ENCODE peak calls at places on chromosomes 3 and 15, in nine cellular contexts. P is memory B cell; Z is naive B cell; I is naive thymus-derived CD8-positive, alpha-beta T cell; R is stimulated activated effector memory CD8-positive, alpha-beta T cell treated with anti-CD3 and anti-CD28 coated beads, Interleukin-12 subunit alpha, Interleukin-12 subunit beta, amount 100 ng/mL, for 72 hours; B is HCT116; U is activated CD8-positive, alpha-beta memory T cell treated with anti-CD3 and anti-CD28 coated beads, Interleukin-2, amount 10 ng/mL, durations not matched to agents 7 days and 5 days; O is HepG2; E is RWPE2. K is an unnamed sample.

GRCh38 chr3:190375671-190376070 is 12.3 kb upstream of the CLDN16 start:
- ATAC-seq in P (no peak), Z (no peak), I (no peak), R (no peak), B (no peak), U (no peak), O (no peak), E (no peak), K (no peak)

GRCh38 chr15:45319472-45320214 is 58.7 kb downstream of the GATM start:
- ATAC-seq in P (no peak), Z (no peak), I (no peak), R (no peak), B (no peak), U (no peak), O (no peak), E (no peak), K (no peak)

GRCh38 chr15:98616397-98616796 is 31.9 kb upstream of the IGF1R start:
- ATAC-seq in P (no peak), Z (no peak), I (no peak), R (no peak), B (no peak), U (no peak), O (peak; percentile 66), E (no peak), K (no peak)

GRCh38 chr3:175336406-175337133 is 477.4 kb downstream of the NAALADL2 start:
- ATAC-seq in P (no peak), Z (no peak), I (no peak), R (no peak), B (no peak), U (no peak), O (no peak), E (no peak), K (no peak)

GRCh38 chr15:60648928-60649679 is 170.2 kb upstream of the ICE2 start:
- ATAC-seq in P (no peak), Z (no peak), I (no peak), R (peak; percentile 9), B (no peak), U (no peak), O (no peak), E (no peak), K (no peak)

GRCh38 chr15:77023576-77024272 is 28.8 kb downstream of the PSTPIP1 start:
- ATAC-seq in P (peak; percentile 15), Z (no peak), I (no peak), R (peak; percentile 15), B (peak; percentile 48), U (peak; percentile 24), O (no peak), E (no peak), K (no peak)

GRCh38 chr3:32303051-32303786 is 64.7 kb downstream of the CMTM8 start:
- ATAC-seq in P (no peak), Z (no peak), I (peak; percentile 78), R (no peak), B (no peak), U (peak; percentile 49), O (no peak), E (no peak), K (no peak)

GRCh38 chr3:32842531-32842931 is 24.7 kb downstream of the TRIM71 start:
- ATAC-seq in P (no peak), Z (no peak), I (no peak), R (no peak), B (no peak), U (no peak), O (no peak), E (peak; percentile 12), K (no peak)

GRCh38 chr3:27049792-27050191 is 319.4 kb downstream of the NEK10 start:
- ATAC-seq in P (no peak), Z (no peak), I (no peak), R (no peak), B (no peak), U (no peak), O (no peak), E (no peak), K (no peak)

GRCh38 chr3:12577379-12577778 is 20.5 kb downstream of the MKRN2 start:
- ATAC-seq in P (no peak), Z (no peak), I (no peak), R (no peak), B (no peak), U (no peak), O (no peak), E (no peak), K (no peak)

GRCh38 chr3:51371943-51372557 is 13.0 kb upstream of the MANF start:
- ATAC-seq in P (peak; percentile 47), Z (peak; percentile 30), I (peak; percentile 44), R (peak; percentile 53), B (peak; percentile 87), U (peak; percentile 66), O (peak; percentile 77), E (peak; percentile 66), K (peak; percentile 92)

GRCh38 chr15:66919421-66919820 is 146.0 kb upstream of the SMAD3 start:
- ATAC-seq in P (no peak), Z (no peak), I (no peak), R (no peak), B (no peak), U (no peak), O (no peak), E (peak; percentile 48), K (no peak)

GRCh38 chr3:156413293-156413912 is 141.5 kb downstream of the SSR3 start:
- ATAC-seq in P (no peak), Z (no peak), I (no peak), R (peak; percentile 13), B (no peak), U (no peak), O (no peak), E (no peak), K (peak; percentile 30)

GRCh38 chr15:81297147-81297572 is 26.8 kb downstream of the STARD5 start:
- ATAC-seq in P (no peak), Z (no peak), I (no peak), R (no peak), B (peak; percentile 82), U (peak; percentile 2), O (no peak), E (peak; percentile 95), K (peak; percentile 41)

GRCh38 chr3:123138819-123139517 is 62.8 kb upstream of the SEC22A start:
- ATAC-seq in P (no peak), Z (no peak), I (no peak), R (no peak), B (no peak), U (no peak), O (no peak), E (no peak), K (peak; percentile 92)

GRCh38 chr3:23840521-23840920 is 34.8 kb downstream of the UBE2E1 start:
- ATAC-seq in P (no peak), Z (no peak), I (no peak), R (no peak), B (no peak), U (no peak), O (peak; percentile 100), E (no peak), K (no peak)

GRCh38 chr3:140720242-140720641 is 42.4 kb downstream of the TRIM42 start:
- ATAC-seq in P (no peak), Z (no peak), I (no peak), R (no peak), B (no peak), U (no peak), O (peak; percentile 87), E (no peak), K (no peak)

GRCh38 chr3:170307998-170308398 is 49.5 kb upstream of the SKIL start:
- ATAC-seq in P (no peak), Z (no peak), I (no peak), R (no peak), B (no peak), U (no peak), O (no peak), E (peak; percentile 61), K (no peak)

GRCh38 chr3:40166997-40167396 is 142.5 kb upstream of the EIF1B start:
- ATAC-seq in P (no peak), Z (no peak), I (no peak), R (no peak), B (peak; percentile 74), U (no peak), O (peak; percentile 63), E (no peak), K (no peak)

GRCh38 chr15:88021601-88022000 is 234.9 kb downstream of the NTRK3 start:
- ATAC-seq in P (no peak), Z (no peak), I (no peak), R (no peak), B (no peak), U (no peak), O (no peak), E (peak; percentile 60), K (no peak)

GRCh38 chr3:15256861-15257341 is 50.9 kb downstream of the CAPN7 start:
- ATAC-seq in P (no peak), Z (no peak), I (peak; percentile 36), R (no peak), B (no peak), U (no peak), O (no peak), E (no peak), K (no peak)

GRCh38 chr15:37134699-37135131 is 34.4 kb upstream of the MEIS2 start:
- ATAC-seq in P (no peak), Z (no peak), I (no peak), R (no peak), B (peak; percentile 91), U (no peak), O (peak; percentile 84), E (peak; percentile 80), K (peak; percentile 58)

GRCh38 chr15:99224372-99224771 is 25.0 kb downstream of the TTC23 start:
- ATAC-seq in P (no peak), Z (no peak), I (no peak), R (no peak), B (no peak), U (no peak), O (no peak), E (no peak), K (no peak)

GRCh38 chr15:71219646-71220045 is 104.4 kb downstream of the THSD4 start:
- ATAC-seq in P (no peak), Z (no peak), I (no peak), R (no peak), B (no peak), U (no peak), O (no peak), E (peak; percentile 24), K (no peak)

GRCh38 chr3:179076243-179077027 is 4.8 kb upstream of the ZMAT3 start:
- ATAC-seq in P (no peak), Z (no peak), I (no peak), R (no peak), B (no peak), U (no peak), O (no peak), E (no peak), K (no peak)

GRCh38 chr3:138657508-138657907 is 48.9 kb downstream of the FAIM start:
- ATAC-seq in P (no peak), Z (no peak), I (no peak), R (no peak), B (no peak), U (no peak), O (no peak), E (no peak), K (no peak)

GRCh38 chr15:47705601-47706000 is 11.7 kb upstream of the SEMA6D start:
- ATAC-seq in P (no peak), Z (no peak), I (no peak), R (no peak), B (no peak), U (no peak), O (no peak), E (no peak), K (no peak)

GRCh38 chr3:46168583-46168982 is 39.5 kb downstream of the CCR1 start:
- ATAC-seq in P (no peak), Z (no peak), I (no peak), R (no peak), B (no peak), U (no peak), O (no peak), E (no peak), K (no peak)

GRCh38 chr3:126955004-126955790 is 27.7 kb upstream of the PLXNA1 start:
- ATAC-seq in P (peak; percentile 83), Z (peak; percentile 89), I (no peak), R (no peak), B (no peak), U (no peak), O (no peak), E (no peak), K (no peak)

GRCh38 chr3:118842147-118842863 is 192.3 kb downstream of the IGSF11 start:
- ATAC-seq in P (no peak), Z (no peak), I (no peak), R (no peak), B (peak; percentile 59), U (no peak), O (peak; percentile 54), E (no peak), K (no peak)

GRCh38 chr3:184259878-184260570 is 1.3 kb downstream of the CAMK2N2 start:
- ATAC-seq in P (peak; percentile 62), Z (peak; percentile 62), I (peak; percentile 70), R (peak; percentile 49), B (no peak), U (peak; percentile 50), O (peak; percentile 35), E (peak; percentile 19), K (peak; percentile 32)

K was measured in SK-N-SH treated with all-trans-retinoic acid at 6 μM for 48 hours.